ENCODE peak calls at places on chromosomes 6 and 20, in five cellular contexts. F is glutamatergic neuron, U is amygdala, I is MCF 10A, K is GM04504. C is an unnamed sample.

GRCh38 chr6:151437401-151437800 is 14.5 kb downstream of the RMND1 start:
- DNase-seq in F (no peak), U (no peak), I (peak; percentile 30), K (no peak), C (no peak)

GRCh38 chr20:62618622-62619529 is 23.4 kb upstream of the SLCO4A1 start:
- DNase-seq in F (no peak), U (no peak), I (no peak), K (no peak), C (no peak)

GRCh38 chr6:34806738-34807453 is 15.0 kb downstream of the BLTP3A start:
- DNase-seq in F (no peak), U (no peak), I (peak; percentile 59), K (peak; percentile 2), C (no peak)

GRCh38 chr20:2172305-2173175 is 70.9 kb downstream of the STK35 start:
- DNase-seq in F (peak; percentile 82), U (peak; percentile 73), I (peak; percentile 62), K (no peak), C (peak; percentile 57)

GRCh38 chr20:52682271-52682670 is 289.9 kb upstream of the TSHZ2 start:
- DNase-seq in F (no peak), U (no peak), I (no peak), K (no peak), C (no peak)

GRCh38 chr20:45181639-45182038 is 6.9 kb downstream of the PI3 start:
- DNase-seq in F (no peak), U (no peak), I (no peak), K (peak; percentile 37), C (no peak)

GRCh38 chr6:147906361-147906760 is 397.9 kb downstream of the SAMD5 start:
- DNase-seq in F (no peak), U (no peak), I (peak; percentile 38), K (no peak), C (no peak)

GRCh38 chr6:22149501-22150490 is 147.0 kb downstream of the PRL start:
- DNase-seq in F (no peak), U (peak; percentile 3), I (no peak), K (no peak), C (no peak)

GRCh38 chr6:110814488-110815259 is 595 bp downstream of the CDK19 start:
- DNase-seq in F (peak; percentile 80), U (peak; percentile 45), I (peak; percentile 40), K (no peak), C (peak; percentile 26)

GRCh38 chr6:117270121-117270959 is 5.0 kb downstream of the VGLL2 start:
- DNase-seq in F (peak; percentile 65), U (no peak), I (no peak), K (no peak), C (no peak)

GRCh38 chr6:157187182-157188093 is 135.9 kb downstream of the TMEM242 start:
- DNase-seq in F (no peak), U (no peak), I (peak; percentile 11), K (no peak), C (no peak)

GRCh38 chr6:148501178-148501590 is 158.5 kb downstream of the SASH1 start:
- DNase-seq in F (no peak), U (no peak), I (peak; percentile 89), K (peak; percentile 95), C (peak; percentile 54)

GRCh38 chr6:155146205-155146604 is 117.6 kb upstream of the CLDN20 start:
- DNase-seq in F (no peak), U (no peak), I (no peak), K (no peak), C (no peak)

GRCh38 chr6:121733216-121733615 is 297.8 kb downstream of the GJA1 start:
- DNase-seq in F (no peak), U (no peak), I (no peak), K (peak; percentile 27), C (no peak)

GRCh38 chr6:92688328-92688727 is 731.0 kb downstream of the EPHA7 start:
- DNase-seq in F (no peak), U (no peak), I (no peak), K (no peak), C (peak; percentile 8)

GRCh38 chr6:166644631-166645030 is 17.6 kb upstream of the RPS6KA2 start:
- DNase-seq in F (no peak), U (no peak), I (no peak), K (no peak), C (no peak)

GRCh38 chr20:12372557-12372956 is 454.9 kb downstream of the BTBD3 start:
- DNase-seq in F (no peak), U (no peak), I (no peak), K (no peak), C (no peak)

GRCh38 chr6:153616506-153616905 is 422.5 kb upstream of the OPRM1 start:
- DNase-seq in F (no peak), U (no peak), I (no peak), K (no peak), C (no peak)

GRCh38 chr6:46453221-46453620 is 38.0 kb downstream of the RCAN2 start:
- DNase-seq in F (no peak), U (no peak), I (peak; percentile 42), K (peak; percentile 82), C (no peak)

GRCh38 chr6:79384845-79385244 is 150.4 kb upstream of the HMGN3 start:
- DNase-seq in F (peak; percentile 16), U (no peak), I (no peak), K (no peak), C (no peak)

GRCh38 chr20:57064836-57065235 is 201.6 kb downstream of the BMP7 start:
- DNase-seq in F (no peak), U (no peak), I (no peak), K (no peak), C (no peak)

GRCh38 chr6:113065606-113066005 is 718.5 kb downstream of the RFPL4B start:
- DNase-seq in F (no peak), U (no peak), I (no peak), K (peak; percentile 48), C (no peak)

GRCh38 chr20:51382986-51383821 is 159.3 kb downstream of the NFATC2 start:
- DNase-seq in F (peak; percentile 29), U (no peak), I (no peak), K (no peak), C (no peak)

GRCh38 chr6:35360349-35361138 is 18.2 kb downstream of the PPARD start:
- DNase-seq in F (no peak), U (peak; percentile 66), I (peak; percentile 63), K (no peak), C (no peak)

GRCh38 chr6:145814035-145814500 is 527 bp downstream of the FBXO30 start:
- DNase-seq in F (no peak), U (peak; percentile 4), I (peak; percentile 66), K (peak; percentile 13), C (no peak)

GRCh38 chr20:38032585-38033329 is 499 bp downstream of the TTI1 start:
- DNase-seq in F (no peak), U (peak; percentile 40), I (peak; percentile 23), K (no peak), C (no peak)

GRCh38 chr6:142763205-142763604 is 181.8 kb downstream of the HIVEP2 start:
- DNase-seq in F (no peak), U (no peak), I (no peak), K (peak; percentile 66), C (no peak)

GRCh38 chr6:83707829-83708545 is 914 bp downstream of the SNAP91 start:
- DNase-seq in F (peak; percentile 61), U (peak; percentile 58), I (no peak), K (no peak), C (no peak)

GRCh38 chr6:4128748-4129147 is 6.6 kb downstream of the ECI2 start:
- DNase-seq in F (no peak), U (no peak), I (no peak), K (no peak), C (no peak)

GRCh38 chr20:3045042-3045815 is 623 bp upstream of the MRPS26 start:
- DNase-seq in F (peak; percentile 84), U (peak; percentile 80), I (no peak), K (peak; percentile 37), C (peak; percentile 69)

GRCh38 chr6:89282749-89283148 is 32.4 kb downstream of the GABRR2 start:
- DNase-seq in F (no peak), U (no peak), I (no peak), K (no peak), C (no peak)

GRCh38 chr20:25233016-25233772 is 14.7 kb upstream of the PYGB start:
- DNase-seq in F (no peak), U (no peak), I (peak; percentile 93), K (no peak), C (peak; percentile 62)

GRCh38 chr6:95973976-95974375 is 41.8 kb upstream of the FUT9 start:
- DNase-seq in F (no peak), U (no peak), I (no peak), K (no peak), C (no peak)

GRCh38 chr6:130143709-130144108 is 79.0 kb downstream of the SAMD3 start:
- DNase-seq in F (no peak), U (no peak), I (peak; percentile 5), K (peak; percentile 19), C (no peak)

GRCh38 chr6:136587527-136587926 is 37.3 kb upstream of the MAP7 start:
- DNase-seq in F (no peak), U (no peak), I (no peak), K (no peak), C (no peak)

GRCh38 chr6:34556031-34556471 is at the start of gene SPDEF:
- DNase-seq in F (no peak), U (no peak), I (no peak), K (no peak), C (no peak)

GRCh38 chr6:13425971-13426931 is 61.1 kb downstream of the GFOD1 start:
- DNase-seq in F (no peak), U (no peak), I (peak; percentile 37), K (no peak), C (no peak)

GRCh38 chr20:46607191-46607848 is 43.9 kb downstream of the SLC13A3 start:
- DNase-seq in F (no peak), U (no peak), I (no peak), K (no peak), C (no peak)

GRCh38 chr6:3929281-3929798 is 80.2 kb downstream of the FAM50B start:
- DNase-seq in F (no peak), U (no peak), I (no peak), K (peak; percentile 90), C (no peak)

GRCh38 chr20:1830240-1830639 is 65.0 kb upstream of the SIRPA start:
- DNase-seq in F (no peak), U (peak; percentile 61), I (peak; percentile 90), K (peak; percentile 89), C (no peak)

C was measured in tibial nerve.